ENCODE peak calls at places on chromosome 15, in ten cellular contexts. Y is brain microvascular endothelial cell, X is Panc1, C is lower leg skin, W is heart left ventricle, N is lower lobe of right lung, J is fibroblast of mammary gland, P is HFF-Myc, T is fibroblast of pulmonary artery, D is stomach. G is an unnamed sample.

GRCh38 chr15:48647963-48648362 is 2.5 kb upstream of the FBN1 start:
- DNase-seq in C (no peak), P (no peak), D (no peak), Y (no peak), X (no peak), N (no peak), W (no peak), J (peak), T (peak), G (no peak)

GRCh38 chr15:68256675-68257450 is 20.7 kb upstream of the FEM1B start:
- DNase-seq in W (peak), N (peak), Y (peak), X (no peak), P (no peak), T (peak), D (peak), C (peak), J (peak), G (peak)

GRCh38 chr15:96053039-96054021 is 277.2 kb upstream of the NR2F2 start:
- DNase-seq in W (peak), D (peak), P (no peak), T (peak), X (no peak), C (no peak), N (peak), Y (no peak), J (no peak), G (no peak)

GRCh38 chr15:82999905-83000671 is 11.4 kb downstream of the C15orf40 start:
- DNase-seq in N (no peak), J (peak), C (no peak), Y (peak), D (no peak), X (peak), T (peak), P (peak), W (no peak), G (no peak)

GRCh38 chr15:100049483-100049882 is 292.3 kb downstream of the ADAMTS17 start:
- DNase-seq in P (no peak), N (no peak), D (no peak), W (no peak), X (no peak), J (no peak), C (peak), T (no peak), Y (no peak), G (no peak)

GRCh38 chr15:28993720-28994053 is 107.9 kb downstream of the APBA2 start:
- DNase-seq in T (no peak), C (no peak), Y (no peak), P (no peak), D (no peak), J (no peak), W (no peak), N (no peak), X (no peak), G (no peak)

GRCh38 chr15:43483306-43484128 is 9.4 kb downstream of the TP53BP1 start:
- DNase-seq in Y (no peak), C (no peak), P (no peak), D (no peak), N (no peak), W (no peak), T (peak), J (peak), X (no peak), G (no peak)

GRCh38 chr15:80367094-80367493 is 37.1 kb upstream of the ARNT2 start:
- DNase-seq in Y (peak), W (no peak), N (no peak), J (peak), P (peak), D (no peak), T (peak), C (no peak), X (no peak), G (no peak)

GRCh38 chr15:51095681-51096331 is 1.1 kb upstream of the TNFAIP8L3 start:
- DNase-seq in N (no peak), C (no peak), D (no peak), T (no peak), X (no peak), J (no peak), P (no peak), W (no peak), Y (no peak), G (no peak)

GRCh38 chr15:90680371-90680935 is 36.7 kb upstream of the BLM start:
- DNase-seq in P (peak), N (no peak), C (no peak), X (no peak), D (no peak), J (peak), T (peak), Y (peak), W (no peak), G (peak)

GRCh38 chr15:70254186-70254974 is 156.7 kb upstream of the TLE3 start:
- DNase-seq in X (no peak), N (no peak), W (peak), C (no peak), D (no peak), P (no peak), J (no peak), T (no peak), Y (no peak), G (no peak)

GRCh38 chr15:69554321-69554961 is 101.8 kb downstream of the RPLP1 start:
- DNase-seq in X (no peak), D (peak), T (peak), P (no peak), C (no peak), W (no peak), J (no peak), N (no peak), Y (no peak), G (no peak)

GRCh38 chr15:83170474-83171165 is 37.0 kb downstream of the HDGFL3 start:
- DNase-seq in Y (no peak), J (peak), N (no peak), X (no peak), D (no peak), W (no peak), C (no peak), P (no peak), T (peak), G (no peak)

GRCh38 chr15:55980511-55980910 is 12.9 kb downstream of the NEDD4 start:
- DNase-seq in J (no peak), D (no peak), N (no peak), X (no peak), P (no peak), C (no peak), T (no peak), Y (no peak), W (no peak), G (no peak)

GRCh38 chr15:60519218-60519617 is 40.3 kb upstream of the ICE2 start:
- DNase-seq in P (no peak), C (no peak), X (no peak), W (no peak), D (no peak), Y (no peak), N (no peak), T (peak), J (peak), G (no peak)

GRCh38 chr15:72086010-72086697 is 31.8 kb downstream of the MYO9A start:
- DNase-seq in N (peak), Y (no peak), J (no peak), C (no peak), P (no peak), X (no peak), W (peak), D (peak), T (no peak), G (no peak)

GRCh38 chr15:85543741-85544155 is 163.3 kb downstream of the AKAP13 start:
- DNase-seq in J (no peak), P (no peak), X (no peak), Y (no peak), N (peak), T (no peak), W (peak), C (peak), D (peak), G (no peak)

GRCh38 chr15:77282333-77282732 is 137.6 kb downstream of the PEAK1 start:
- DNase-seq in T (peak), C (peak), N (no peak), W (peak), P (peak), X (no peak), J (peak), D (no peak), Y (peak), G (peak)

GRCh38 chr15:85616549-85616948 is 178.2 kb downstream of the KLHL25 start:
- DNase-seq in W (no peak), D (no peak), C (no peak), N (no peak), P (no peak), T (peak), J (peak), Y (no peak), X (no peak), G (no peak)

GRCh38 chr15:59437473-59437776 is 561 bp upstream of the FAM81A start:
- DNase-seq in T (no peak), P (no peak), J (no peak), Y (no peak), W (peak), C (no peak), D (no peak), X (no peak), N (no peak), G (no peak)

GRCh38 chr15:75720297-75720696 is 7.6 kb upstream of the CSPG4 start:
- DNase-seq in N (no peak), T (no peak), Y (no peak), W (no peak), D (no peak), P (no peak), J (no peak), X (no peak), C (no peak), G (no peak)

GRCh38 chr15:40307421-40308165 is at the start of gene PLCB2:
- DNase-seq in C (no peak), W (peak), X (no peak), Y (no peak), P (no peak), N (peak), T (no peak), D (no peak), J (no peak), G (no peak)
- H3K4me3 ChIP-seq in C (peak), W (peak), X (no peak), Y (no peak), P (no peak), N (peak), T (no peak), D (peak), J (no peak), G (no peak)

GRCh38 chr15:41235929-41236328 is 4.9 kb downstream of the CHP1 start:
- DNase-seq in T (no peak), N (no peak), C (no peak), Y (no peak), J (no peak), D (no peak), W (no peak), X (no peak), P (no peak), G (no peak)

GRCh38 chr15:41230650-41231533 is at the start of the genes CHP1 and EXD1:
- DNase-seq in P (peak), W (peak), D (peak), J (peak), X (peak), N (peak), C (peak), T (peak), Y (peak), G (peak)

GRCh38 chr15:41230345-41230649 is 260 bp downstream of the EXD1 start:
- DNase-seq in C (no peak), P (no peak), D (no peak), T (no peak), X (no peak), J (no peak), Y (no peak), W (no peak), N (no peak), G (no peak)

GRCh38 chr15:41233367-41233771 is 2.3 kb downstream of the CHP1 start:
- DNase-seq in P (peak), T (peak), N (no peak), J (peak), X (no peak), C (no peak), W (no peak), D (no peak), Y (peak), G (no peak)

DNA sequence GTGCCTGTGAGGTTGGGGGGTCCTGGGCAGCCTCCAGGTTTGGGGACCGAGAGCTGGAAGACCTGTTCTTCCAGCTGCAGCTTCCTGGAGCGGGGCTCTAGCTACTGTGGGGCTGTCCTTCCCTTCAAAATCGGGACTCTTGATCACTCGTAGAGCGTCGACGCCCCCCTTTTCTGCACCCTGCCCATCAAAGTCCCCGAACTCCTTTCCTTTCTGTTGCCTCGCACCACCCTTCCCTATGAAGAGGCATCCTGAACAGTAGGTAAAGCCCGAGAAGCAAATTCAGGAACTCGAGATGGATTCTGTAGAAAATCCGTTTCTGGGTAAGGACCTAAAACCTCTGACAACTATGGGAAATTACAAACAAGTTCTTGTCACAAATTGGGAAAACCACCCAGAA is 468 bp downstream of the CHP1 start:
- DNase-seq in D (no peak), T (peak), N (no peak), W (no peak), J (peak), P (no peak), X (no peak), C (no peak), Y (no peak), G (no peak)
- H3K4me3 ChIP-seq in D (peak), T (peak), N (peak), W (peak), J (peak), P (peak), X (peak), C (peak), Y (peak), G (peak)

DNA sequence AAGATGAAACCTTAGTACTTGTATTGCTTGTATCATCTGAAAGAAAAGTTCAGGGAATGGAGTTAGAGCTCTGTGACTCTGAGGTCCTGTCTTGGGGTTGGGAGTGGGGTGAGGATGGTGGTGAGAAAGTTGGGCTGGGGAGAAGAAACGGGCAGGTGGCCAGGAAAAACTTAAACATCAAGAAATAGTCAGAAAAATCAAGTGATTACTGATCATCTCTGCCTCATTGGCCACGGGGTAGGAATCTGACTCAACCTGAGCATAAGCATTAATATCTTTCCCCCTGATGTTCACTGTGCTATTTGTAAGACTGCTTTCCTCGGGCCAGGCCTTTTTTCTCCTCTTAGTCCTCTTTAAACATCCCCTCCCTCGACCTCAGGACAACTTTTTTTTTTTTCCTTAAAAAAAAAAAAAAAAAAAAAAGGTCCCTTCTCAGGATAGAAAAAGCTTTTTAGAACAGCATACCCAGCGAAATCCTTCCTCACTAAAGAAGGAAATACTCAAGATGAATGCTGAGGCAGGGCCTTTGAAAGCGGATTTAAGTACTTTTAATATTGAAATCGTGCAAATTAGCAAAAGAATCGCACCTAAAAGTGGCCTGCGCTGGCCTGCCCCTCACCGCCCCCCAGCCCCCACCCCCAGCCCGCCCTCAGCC is 5.7 kb downstream of the MEIS2 start:
- DNase-seq in J (peak), P (no peak), T (no peak), C (no peak), X (no peak), Y (no peak), D (no peak), W (no peak), N (no peak), G (no peak)
- H3K4me3 ChIP-seq in J (peak), P (peak), T (peak), C (no peak), X (peak), Y (peak), D (peak), W (peak), N (peak), G (no peak)

GRCh38 chr15:101068961-101069734 is 150.0 kb downstream of the LRRK1 start:
- DNase-seq in X (no peak), C (no peak), J (no peak), Y (no peak), W (peak), N (peak), D (no peak), T (peak), P (no peak), G (no peak)
- H3K4me3 ChIP-seq in X (no peak), C (no peak), J (no peak), Y (no peak), W (no peak), N (no peak), D (no peak), T (no peak), P (no peak), G (no peak)